ENCODE peak calls at places on chromosome 12, in five cellular contexts. O, E, R, L and C are unnamed samples.

GRCh38 chr12:58420496-58420895 is 479.1 kb downstream of the ATP23 start:
- DNase-seq in E (peak), L (no peak), O (no peak), R (no peak), C (peak)

GRCh38 chr12:88726806-88727722 is 146.8 kb upstream of the KITLG start:
- DNase-seq in L (no peak), R (no peak), E (peak), O (no peak), C (peak)

GRCh38 chr12:34402228-34402898 is 380.1 kb downstream of the ALG10 start:
- DNase-seq in O (peak), L (peak), R (peak), E (no peak), C (no peak)

GRCh38 chr12:108516511-108517275 is 1.6 kb downstream of the FICD start:
- DNase-seq in O (no peak), E (no peak), R (no peak), L (no peak), C (no peak)

GRCh38 chr12:1691123-1692007 is 495 bp downstream of the ADIPOR2 start:
- DNase-seq in L (no peak), O (peak), E (no peak), R (no peak), C (no peak)

GRCh38 chr12:12821975-12822374 is 8.8 kb downstream of the DDX47 start:
- DNase-seq in E (no peak), O (no peak), L (no peak), R (no peak), C (no peak)

GRCh38 chr12:25377475-25378179 is 126.9 kb upstream of the KRAS start:
- DNase-seq in L (no peak), E (peak), O (no peak), R (no peak), C (peak)

GRCh38 chr12:105590571-105590970 is 260.1 kb downstream of the C12orf75 start:
- DNase-seq in E (no peak), R (no peak), L (no peak), O (no peak), C (peak)

GRCh38 chr12:70052931-70053497 is 190.2 kb upstream of the CNOT2 start:
- DNase-seq in R (no peak), E (peak), O (no peak), L (peak), C (peak)

GRCh38 chr12:59736786-59737185 is 141.0 kb downstream of the SLC16A7 start:
- DNase-seq in E (peak), L (no peak), O (no peak), R (no peak), C (peak)

GRCh38 chr12:115323223-115323905 is 639.4 kb upstream of the TBX3 start:
- DNase-seq in E (peak), R (no peak), O (no peak), L (no peak), C (peak)

GRCh38 chr12:11762723-11763326 is 113.4 kb downstream of the ETV6 start:
- DNase-seq in R (no peak), O (no peak), E (no peak), L (no peak), C (no peak)

GRCh38 chr12:42360747-42361403 is 34.9 kb downstream of the PPHLN1 start:
- DNase-seq in R (no peak), O (no peak), E (no peak), L (no peak), C (no peak)

GRCh38 chr12:91289881-91290280 is 107.3 kb upstream of the DCN start:
- DNase-seq in L (no peak), R (no peak), E (no peak), O (no peak), C (no peak)

GRCh38 chr12:57497223-57498142 is 9.6 kb downstream of the MARS1 start:
- DNase-seq in O (no peak), E (no peak), R (no peak), L (no peak), C (no peak)

GRCh38 chr12:123034022-123034541 is 53.6 kb downstream of the ARL6IP4 start:
- DNase-seq in O (no peak), L (no peak), E (no peak), R (no peak), C (no peak)

GRCh38 chr12:125198647-125199046 is 133.4 kb downstream of the AACS start:
- DNase-seq in E (no peak), R (no peak), L (no peak), O (no peak), C (no peak)

GRCh38 chr12:115710104-115710564 is 567.4 kb downstream of the MED13L start:
- DNase-seq in E (peak), L (peak), O (peak), R (no peak), C (peak)

GRCh38 chr12:38949363-38949762 is 44.0 kb upstream of the CPNE8 start:
- DNase-seq in R (no peak), E (peak), O (no peak), L (no peak), C (no peak)

GRCh38 chr12:115205755-115206308 is 521.9 kb upstream of the TBX3 start:
- DNase-seq in E (no peak), O (no peak), L (no peak), R (no peak), C (no peak)

GRCh38 chr12:115185529-115185928 is 501.6 kb upstream of the TBX3 start:
- DNase-seq in E (peak), O (no peak), R (no peak), L (peak), C (no peak)

DNA sequence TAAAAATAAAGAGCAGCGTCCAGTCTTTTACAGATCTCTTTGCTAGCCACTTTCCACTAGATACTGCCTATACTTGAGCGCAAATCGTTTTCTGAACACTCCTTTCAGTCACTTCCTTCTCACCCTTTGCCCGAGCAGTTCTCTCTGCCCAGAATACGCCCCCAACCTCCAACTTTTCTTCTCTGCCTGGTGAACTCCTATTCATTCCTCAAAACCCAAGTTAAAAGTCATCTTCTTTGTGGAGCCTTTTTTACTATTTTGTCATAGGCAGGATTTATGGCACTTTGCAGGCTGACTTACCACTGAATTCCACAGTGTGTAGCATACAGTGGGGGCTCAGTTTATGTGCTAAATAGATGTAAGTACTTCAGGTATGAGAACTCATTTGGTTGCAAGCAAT is 4.0 kb downstream of the CCDC63 start:
- DNase-seq in O (no peak), L (no peak), E (no peak), R (no peak), C (no peak)
- TF ChIP-seq CTCF in O (no peak), L (no peak), E (no peak), R (no peak), C (no peak)

GRCh38 chr12:32756476-32757158 is 920 bp upstream of the YARS2 start:
- DNase-seq in L (no peak), R (no peak), E (no peak), O (no peak), C (no peak)

GRCh38 chr12:32757159-32757556 is 1.5 kb upstream of the YARS2 start:
- DNase-seq in L (no peak), E (no peak), O (no peak), R (no peak), C (no peak)

GRCh38 chr12:32754101-32754500 is 1.6 kb downstream of the YARS2 start:
- DNase-seq in L (no peak), E (no peak), R (no peak), O (no peak), C (no peak)

GRCh38 chr12:32755051-32755653 is 545 bp downstream of the YARS2 start:
- DNase-seq in O (peak), E (peak), R (peak), L (peak), C (peak)

GRCh38 chr12:32755654-32756475 is at the start of gene YARS2:
- DNase-seq in L (peak), O (peak), R (peak), E (peak), C (peak)
- TF ChIP-seq CTCF in L (peak), O (peak), R (no peak), E (peak), C (peak)

GRCh38 chr12:84341467-84342193 is 571.0 kb downstream of the SLC6A15 start:
- DNase-seq in L (no peak), E (no peak), O (no peak), R (no peak), C (no peak)
- TF ChIP-seq CTCF in L (no peak), E (no peak), O (no peak), R (no peak), C (no peak)

GRCh38 chr12:109899783-109900751 is at the start of gene TCHP:
- DNase-seq in L (peak), E (peak), O (peak), R (peak), C (peak)
- TF ChIP-seq CTCF in L (peak), E (peak), O (peak), R (no peak), C (peak)

DNA sequence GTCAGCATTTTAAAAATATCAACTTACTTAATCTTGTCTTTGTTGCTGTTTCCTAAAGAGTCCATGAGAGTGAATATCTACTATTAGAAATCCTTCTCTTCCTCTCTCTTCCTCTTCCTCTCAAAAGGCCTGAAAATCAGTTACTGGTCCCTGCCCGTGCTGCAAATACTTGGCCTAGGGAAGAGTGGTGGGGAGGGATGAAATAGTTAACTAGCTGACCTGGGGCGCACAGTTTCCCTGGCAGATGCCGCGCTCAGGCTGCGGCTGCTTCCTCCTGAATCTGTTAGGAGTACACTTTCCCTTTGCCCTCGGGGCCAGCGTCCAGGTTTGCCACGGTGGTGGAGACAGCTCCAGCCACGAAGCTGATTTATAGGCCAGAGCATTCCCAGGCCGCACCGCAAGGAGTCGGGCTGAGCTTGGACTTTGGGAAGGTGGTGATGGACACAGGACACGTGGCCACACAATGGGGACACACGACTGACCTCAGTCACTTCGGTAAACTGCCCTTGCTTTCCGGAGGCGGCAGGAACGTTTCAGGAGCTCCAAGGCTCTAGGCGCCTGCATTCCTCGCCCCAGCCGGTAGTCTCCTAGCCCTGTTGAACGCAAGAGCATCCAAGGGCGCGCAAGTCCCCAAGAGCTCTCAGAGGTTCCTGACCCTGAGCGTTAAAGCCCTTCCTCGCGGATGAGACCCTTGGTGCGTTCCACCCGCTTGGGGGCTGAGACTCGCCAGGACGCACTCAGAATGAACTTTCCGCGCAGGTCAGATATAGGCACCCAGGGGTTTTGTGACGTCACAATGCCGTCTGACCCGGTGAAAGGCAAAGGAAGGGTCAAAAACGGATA is 7.1 kb upstream of the ASCL1 start:
- DNase-seq in E (no peak), L (no peak), O (no peak), R (no peak), C (no peak)
- TF ChIP-seq CTCF in E (no peak), L (no peak), O (no peak), R (no peak), C (peak)

GRCh38 chr12:30200864-30201263 is 417.1 kb upstream of the TMTC1 start:
- DNase-seq in E (no peak), O (no peak), R (no peak), L (no peak), C (no peak)

GRCh38 chr12:30202521-30203259 is 418.9 kb upstream of the TMTC1 start:
- DNase-seq in O (no peak), L (no peak), E (no peak), R (no peak), C (no peak)

GRCh38 chr12:30197392-30198047 is 413.8 kb upstream of the TMTC1 start:
- DNase-seq in E (peak), L (no peak), R (no peak), O (no peak), C (no peak)

GRCh38 chr12:30203981-30204380 is 420.2 kb upstream of the TMTC1 start:
- DNase-seq in E (no peak), O (no peak), R (no peak), L (no peak), C (no peak)

GRCh38 chr12:30201301-30202160 is 417.8 kb upstream of the TMTC1 start:
- DNase-seq in R (no peak), E (no peak), L (no peak), O (peak), C (no peak)
- TF ChIP-seq CTCF in R (no peak), E (no peak), L (peak), O (no peak), C (no peak)

GRCh38 chr12:51672334-51672733 is 81.3 kb downstream of the SCN8A start:
- DNase-seq in E (peak), O (no peak), L (no peak), R (no peak), C (no peak)

GRCh38 chr12:51676875-51677274 is 85.8 kb downstream of the SCN8A start:
- DNase-seq in L (no peak), R (no peak), E (no peak), O (no peak), C (no peak)

GRCh38 chr12:51683763-51684357 is 92.8 kb downstream of the SCN8A start:
- DNase-seq in E (peak), O (no peak), R (no peak), L (no peak), C (peak)

GRCh38 chr12:51675062-51675803 is 84.2 kb downstream of the SCN8A start:
- DNase-seq in L (no peak), E (no peak), O (no peak), R (no peak), C (no peak)

GRCh38 chr12:51678086-51678724 is 87.2 kb downstream of the SCN8A start:
- DNase-seq in E (peak), O (no peak), L (no peak), R (no peak), C (peak)
- TF ChIP-seq CTCF in E (peak), O (peak), L (peak), R (no peak), C (peak)

GRCh38 chr12:112381421-112381897 is 772 bp downstream of the HECTD4 start:
- DNase-seq in L (peak), O (peak), E (no peak), R (no peak), C (no peak)

GRCh38 chr12:112386726-112387125 is 4.5 kb upstream of the HECTD4 start:
- DNase-seq in R (no peak), O (no peak), L (no peak), E (no peak), C (no peak)

GRCh38 chr12:112382866-112383265 is 635 bp upstream of the HECTD4 start:
- DNase-seq in E (no peak), O (no peak), L (no peak), R (no peak), C (no peak)

GRCh38 chr12:112380663-112381420 is 1.4 kb downstream of the HECTD4 start:
- DNase-seq in O (no peak), L (no peak), E (peak), R (peak), C (no peak)

DNA sequence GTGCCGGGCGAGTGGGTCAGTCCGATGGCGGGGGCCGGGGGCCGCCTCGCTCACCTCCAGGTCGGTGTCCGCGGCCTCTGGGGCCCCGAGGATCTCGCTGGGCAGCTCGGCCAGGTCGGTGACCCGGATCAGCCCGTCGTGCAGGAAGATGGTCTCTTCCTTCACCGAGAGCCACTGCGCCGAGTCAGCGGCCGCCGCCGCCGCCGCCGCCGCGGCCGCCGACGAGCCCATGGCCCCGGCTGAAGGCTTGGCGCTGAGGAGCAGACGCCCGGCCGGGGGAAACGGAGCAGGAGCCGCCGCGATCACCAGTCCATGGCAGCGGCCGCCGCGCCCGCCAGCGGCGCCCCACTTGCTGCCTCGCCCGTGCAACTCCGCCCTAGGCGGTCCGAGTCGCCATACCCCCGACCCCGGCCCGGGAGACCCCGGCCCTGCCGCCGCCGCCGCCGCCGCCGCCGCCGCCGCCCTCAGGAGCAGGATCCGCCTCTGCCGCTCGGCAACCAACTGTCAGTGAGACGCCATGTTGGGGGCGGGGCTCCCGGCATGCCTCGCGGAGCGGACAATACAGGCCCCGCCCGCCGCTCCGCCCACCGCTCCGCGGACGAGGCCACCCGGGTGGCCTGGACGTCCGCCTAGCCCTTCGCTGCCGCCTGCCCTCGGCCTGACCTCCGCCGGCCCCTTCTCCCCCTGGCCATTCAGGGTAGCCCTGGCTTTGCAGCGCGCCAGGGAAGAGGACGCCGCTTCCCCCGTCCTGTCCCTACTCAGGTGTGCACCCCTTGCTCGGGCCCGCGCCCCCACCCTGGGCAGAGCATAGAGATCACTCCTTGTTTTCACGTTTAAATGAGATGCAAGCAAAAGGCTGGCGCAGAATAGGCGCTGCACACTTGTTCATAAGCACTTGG is at the start of gene HECTD4:
- DNase-seq in R (peak), L (peak), O (peak), E (peak), C (peak)
- TF ChIP-seq CTCF in R (no peak), L (no peak), O (no peak), E (no peak), C (no peak)